ENCODE peak calls at places on chromosomes 5 and 9, in ten cellular contexts. V is neural progenitor cell, J is lower lobe of right lung, X is hepatocyte, Y is tibial artery, S is stomach, Z is sigmoid colon, G is fibroblast of lung, Q is left lung, F is left ventricle myocardium inferior. I is an unnamed sample. For H3K4me1 and H3K9me3, the result is how much of the 10 kb centered on the place peaks cover.

GRCh38 chr5:33690736-33691135 is 201.1 kb downstream of the ADAMTS12 start:
- DNase-seq in Q (no peak), V (no peak), F (no peak), G (peak), J (no peak), Z (no peak), S (no peak), X (no peak), Y (no peak), I (no peak)

GRCh38 chr5:14834584-14835540 is 36.7 kb downstream of the ANKH start:
- DNase-seq in Q (no peak), V (no peak), Y (no peak), Z (no peak), F (no peak), J (no peak), X (no peak), G (no peak), S (no peak), I (no peak)

GRCh38 chr5:170429014-170429413 is 39.8 kb upstream of the KCNMB1 start:
- DNase-seq in Q (no peak), S (no peak), G (peak), J (no peak), Z (no peak), X (no peak), V (peak), Y (peak), F (no peak), I (no peak)

GRCh38 chr5:122954719-122955118 is 81.8 kb downstream of the PPIC start:
- DNase-seq in X (no peak), V (no peak), S (no peak), J (no peak), F (no peak), Z (no peak), Y (no peak), G (no peak), Q (no peak), I (no peak)

GRCh38 chr5:72210913-72211670 is 103.8 kb downstream of the MAP1B start:
- DNase-seq in Q (no peak), S (peak), Z (no peak), Y (no peak), J (no peak), X (peak), V (no peak), F (peak), G (peak), I (peak)

GRCh38 chr9:34454571-34455065 is 3.8 kb downstream of the FAM219A start:
- DNase-seq in X (no peak), J (no peak), Z (no peak), F (peak), S (no peak), Y (no peak), Q (no peak), G (peak), V (no peak), I (no peak)

GRCh38 chr9:15246688-15247087 is 60.3 kb downstream of the TTC39B start:
- DNase-seq in S (no peak), Y (no peak), G (no peak), X (no peak), J (no peak), Z (no peak), F (no peak), Q (no peak), V (no peak), I (no peak)

GRCh38 chr9:134556531-134557068 is 85.0 kb upstream of the COL5A1 start:
- DNase-seq in X (peak), Z (peak), Q (peak), V (no peak), Y (peak), F (no peak), G (peak), J (no peak), S (no peak), I (peak)

GRCh38 chr9:19409406-19410194 is 791 bp downstream of the ACER2 start:
- DNase-seq in X (peak), Z (peak), F (peak), S (no peak), G (peak), Y (peak), Q (peak), J (no peak), V (peak), I (peak)

GRCh38 chr5:132962429-132962928 is 955 bp downstream of the AFF4 start:
- DNase-seq in X (peak), S (no peak), F (no peak), Q (no peak), G (peak), Z (no peak), J (no peak), Y (no peak), V (peak), I (no peak)

GRCh38 chr9:10173561-10173960 is 439.2 kb downstream of the PTPRD start:
- DNase-seq in Y (no peak), S (no peak), V (no peak), G (no peak), Q (no peak), J (no peak), F (no peak), Z (no peak), X (no peak), I (no peak)

GRCh38 chr5:15695171-15695676 is 195.2 kb downstream of the FBXL7 start:
- DNase-seq in V (no peak), S (no peak), F (no peak), Z (no peak), Y (no peak), J (no peak), Q (peak), G (peak), X (peak), I (no peak)

GRCh38 chr9:129895376-129896268 is 60.4 kb downstream of the USP20 start:
- DNase-seq in G (no peak), J (no peak), F (no peak), X (no peak), Z (no peak), Y (no peak), S (no peak), Q (no peak), V (no peak), I (no peak)

GRCh38 chr5:140169410-140169809 is 5.6 kb upstream of the CYSTM1 start:
- DNase-seq in Z (no peak), J (no peak), G (peak), Q (no peak), S (no peak), Y (no peak), F (no peak), X (no peak), V (no peak), I (no peak)

GRCh38 chr5:71587709-71588532 is 781 bp downstream of the MCCC2 start:
- DNase-seq in Q (no peak), Y (no peak), F (no peak), Z (no peak), V (peak), G (peak), S (no peak), X (no peak), J (no peak), I (no peak)

GRCh38 chr9:115997923-115998322 is 155.7 kb upstream of the PAPPA start:
- DNase-seq in Y (no peak), X (no peak), F (no peak), Z (no peak), J (no peak), S (no peak), V (no peak), G (peak), Q (no peak), I (no peak)

GRCh38 chr9:122206118-122207046 is 22.4 kb downstream of the LHX6 start:
- DNase-seq in G (peak), Q (no peak), S (no peak), F (no peak), V (no peak), Y (no peak), X (no peak), Z (no peak), J (no peak), I (peak)

GRCh38 chr5:178234753-178235599 is 2.4 kb upstream of the PHYKPL start:
- DNase-seq in Y (no peak), G (peak), J (peak), X (peak), Z (peak), Q (peak), F (peak), S (peak), V (peak), I (peak)

GRCh38 chr9:96061293-96061987 is 185.9 kb downstream of the ERCC6L2 start:
- DNase-seq in Z (no peak), V (peak), G (peak), S (peak), Q (no peak), J (no peak), X (peak), Y (no peak), F (peak), I (no peak)

GRCh38 chr5:54743997-54744788 is 226.6 kb downstream of the SNX18 start:
- DNase-seq in V (peak), S (peak), F (no peak), Z (no peak), J (peak), Q (peak), G (peak), Y (no peak), X (peak), I (peak)

GRCh38 chr9:122111413-122112085 is 18.4 kb upstream of the TTLL11 start:
- DNase-seq in S (no peak), Q (no peak), Y (no peak), J (no peak), X (no peak), V (no peak), Z (no peak), F (no peak), G (no peak), I (no peak)

GRCh38 chr5:4387295-4387694 is 752.8 kb upstream of the ADAMTS16 start:
- DNase-seq in G (no peak), Z (no peak), F (no peak), V (no peak), S (no peak), X (no peak), J (no peak), Y (no peak), Q (no peak), I (no peak)

GRCh38 chr5:43065384-43066230 is 25.5 kb upstream of the ANXA2R start:
- DNase-seq in F (peak), Z (peak), V (peak), S (peak), Y (peak), G (peak), X (peak), J (peak), Q (peak), I (peak)

GRCh38 chr5:126368239-126368812 is 54.9 kb upstream of the GRAMD2B start:
- DNase-seq in Q (no peak), F (no peak), V (peak), Y (no peak), G (peak), Z (peak), S (no peak), X (no peak), J (no peak), I (no peak)

GRCh38 chr9:95447660-95448420 is 68.9 kb downstream of the PTCH1 start:
- DNase-seq in G (no peak), Q (no peak), F (no peak), Y (no peak), X (no peak), J (no peak), S (no peak), V (peak), Z (no peak), I (no peak)

GRCh38 chr5:109413463-109413862 is 3.7 kb upstream of the PJA2 start:
- DNase-seq in S (peak), Z (peak), J (no peak), Q (no peak), X (peak), V (peak), G (peak), F (no peak), Y (no peak), I (peak)

GRCh38 chr9:18459958-18460584 is 13.9 kb upstream of the ADAMTSL1 start:
- DNase-seq in F (no peak), Y (no peak), Z (no peak), J (no peak), S (no peak), V (no peak), X (no peak), Q (no peak), G (peak), I (no peak)

GRCh38 chr9:119884411-119884810 is 515.2 kb upstream of the BRINP1 start:
- DNase-seq in J (no peak), G (no peak), S (no peak), Q (no peak), Y (no peak), Z (no peak), F (no peak), X (no peak), V (no peak), I (no peak)

GRCh38 chr5:175230299-175230698 is 213.7 kb downstream of the DRD1 start:
- DNase-seq in V (no peak), Q (no peak), X (no peak), Y (no peak), J (no peak), S (no peak), F (no peak), Z (no peak), G (no peak), I (no peak)

GRCh38 chr5:113510836-113511451 is 2.5 kb upstream of the YTHDC2 start:
- DNase-seq in S (no peak), Z (no peak), Q (no peak), F (no peak), Y (no peak), G (peak), X (peak), J (no peak), V (peak), I (no peak)

GRCh38 chr9:38125889-38126288 is 56.9 kb upstream of the SHB start:
- DNase-seq in Q (no peak), V (no peak), S (no peak), J (no peak), X (no peak), G (no peak), Z (no peak), F (no peak), Y (no peak), I (no peak)

GRCh38 chr5:134312796-134313195 is 54.2 kb downstream of the CDKL3 start:
- DNase-seq in S (no peak), X (no peak), Y (no peak), F (no peak), J (no peak), Q (no peak), G (no peak), V (no peak), Z (no peak), I (no peak)

GRCh38 chr5:66238435-66238834 is 94.3 kb downstream of the SREK1 start:
- DNase-seq in Y (no peak), Q (no peak), G (no peak), Z (no peak), S (no peak), F (no peak), X (no peak), J (no peak), V (no peak), I (no peak)

GRCh38 chr5:108749130-108749861 is 1.6 kb downstream of the FER start:
- DNase-seq in Z (peak), G (no peak), X (peak), Q (no peak), F (no peak), Y (no peak), J (no peak), S (no peak), V (no peak), I (no peak)

GRCh38 chr9:127810378-127811187 is 7.9 kb downstream of the FPGS start:
- DNase-seq in J (no peak), X (no peak), Y (no peak), F (no peak), S (no peak), Q (no peak), V (no peak), G (no peak), Z (no peak), I (no peak)

GRCh38 chr9:127555830-127556820 is 56.0 kb upstream of the STXBP1 start:
- DNase-seq in Q (peak), V (no peak), F (peak), S (peak), G (peak), Z (peak), Y (peak), J (peak), X (peak), I (peak)

DNA sequence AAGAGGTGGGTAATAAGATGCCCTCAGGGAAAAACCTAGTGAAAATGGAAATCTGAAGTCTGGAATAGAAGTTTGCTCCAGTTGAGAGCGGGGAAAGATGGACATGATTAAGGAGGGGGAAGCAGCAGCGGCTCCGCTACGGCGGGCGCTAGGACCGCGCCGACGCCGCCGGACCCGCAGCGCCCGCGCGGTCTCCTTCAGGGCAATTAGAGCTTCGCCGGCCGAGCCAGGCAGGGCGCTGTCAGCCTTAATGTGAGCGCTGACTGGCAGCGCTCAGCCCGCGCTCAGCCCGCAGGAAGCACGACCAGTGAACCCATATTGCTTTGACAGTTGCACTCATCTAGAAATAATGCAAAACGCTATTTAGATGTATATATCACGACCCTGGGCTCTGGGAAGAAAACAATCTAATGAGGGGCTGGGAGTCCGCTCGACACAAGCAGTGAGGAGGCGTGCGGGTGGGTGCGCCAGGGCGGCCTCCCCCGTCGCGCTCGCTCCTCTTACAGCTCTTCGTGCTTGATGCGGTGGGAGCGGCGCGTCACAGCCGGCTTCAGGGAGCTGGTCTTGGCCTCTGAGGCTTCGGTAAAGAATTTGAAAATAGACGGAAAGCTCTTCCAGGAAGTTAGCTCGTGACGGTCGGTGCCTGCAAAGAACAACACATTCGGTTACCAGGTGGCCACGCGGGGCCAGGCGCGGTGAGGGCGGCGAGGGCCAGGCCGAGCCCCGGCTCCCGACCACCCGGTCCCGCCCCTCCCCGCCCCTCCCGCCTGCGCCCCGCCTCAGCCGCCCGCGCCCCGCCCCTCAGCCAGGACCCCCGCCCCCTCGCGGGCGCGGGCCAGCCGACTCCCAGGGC is 37.7 kb downstream of the NR2F1 start:
- DNase-seq in Z (peak), X (peak), Y (peak), S (peak), Q (peak), J (peak), V (peak), G (peak), F (peak), I (peak)
- TF ChIP-seq CTCF in Z (no peak), X (peak), Y (no peak), S (no peak), Q (no peak), J (no peak), V (peak), G (no peak), F (peak), I (peak)

GRCh38 chr5:158753354-158753753 is 346.4 kb downstream of the EBF1 start:
- DNase-seq in Q (no peak), Z (no peak), X (no peak), Y (no peak), G (no peak), V (no peak), J (no peak), S (no peak), F (no peak), I (no peak)
- H3K4me1 ChIP-seq in Q (under half), Z (under half), X (under half), Y (half or more), G (under half), V (under half), J (under half), S (under half), F (under half), I (under half)

GRCh38 chr5:143570989-143571388 is 167.5 kb upstream of the NR3C1 start:
- DNase-seq in Z (no peak), J (no peak), V (no peak), G (no peak), F (no peak), Q (no peak), X (no peak), S (no peak), Y (no peak), I (no peak)
- H3K9me3 ChIP-seq in Z (under half), J (under half), V (under half), G (under half), F (under half), Q (under half), X (under half), S (under half), Y (under half), I (under half)

DNA sequence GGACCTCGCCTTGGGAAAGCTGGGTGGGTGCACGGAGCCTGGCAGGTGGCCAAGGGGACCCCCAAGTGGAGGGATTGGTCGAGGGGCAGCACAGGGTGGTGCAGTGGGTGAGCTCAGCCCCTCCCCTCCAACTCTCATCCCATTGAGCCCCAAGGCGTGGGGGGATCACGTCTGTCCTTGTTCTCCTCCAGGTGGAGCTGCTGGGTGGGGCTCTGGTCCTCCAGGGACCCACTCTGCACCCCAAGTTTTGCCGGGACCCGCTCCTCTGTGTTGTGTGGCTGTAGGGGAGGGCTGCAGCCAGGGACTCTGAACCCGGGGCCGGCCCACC is 3.6 kb upstream of the FUT7 start:
- DNase-seq in Z (no peak), G (no peak), J (no peak), V (no peak), X (no peak), Y (no peak), S (no peak), Q (no peak), F (no peak), I (no peak)
- TF ChIP-seq CTCF in Z (peak), G (no peak), J (peak), V (no peak), X (no peak), Y (no peak), S (no peak), Q (no peak), F (no peak), I (no peak)

GRCh38 chr5:107607196-107607595 is 63.5 kb downstream of the EFNA5 start:
- DNase-seq in F (no peak), X (no peak), Z (no peak), Y (no peak), S (no peak), J (no peak), G (no peak), Q (no peak), V (no peak), I (no peak)

GRCh38 chr5:107605596-107606125 is 65.1 kb downstream of the EFNA5 start:
- DNase-seq in S (no peak), J (no peak), X (no peak), F (no peak), Q (no peak), Z (no peak), Y (no peak), V (no peak), G (no peak), I (no peak)

GRCh38 chr5:107615173-107615856 is 55.4 kb downstream of the EFNA5 start:
- DNase-seq in Q (no peak), V (no peak), Y (no peak), Z (no peak), S (no peak), G (no peak), X (no peak), J (no peak), F (no peak), I (no peak)

GRCh38 chr5:107607656-107608368 is 62.9 kb downstream of the EFNA5 start:
- DNase-seq in J (no peak), V (peak), S (no peak), Y (no peak), Z (no peak), G (no peak), Q (no peak), X (peak), F (no peak), I (no peak)

DNA sequence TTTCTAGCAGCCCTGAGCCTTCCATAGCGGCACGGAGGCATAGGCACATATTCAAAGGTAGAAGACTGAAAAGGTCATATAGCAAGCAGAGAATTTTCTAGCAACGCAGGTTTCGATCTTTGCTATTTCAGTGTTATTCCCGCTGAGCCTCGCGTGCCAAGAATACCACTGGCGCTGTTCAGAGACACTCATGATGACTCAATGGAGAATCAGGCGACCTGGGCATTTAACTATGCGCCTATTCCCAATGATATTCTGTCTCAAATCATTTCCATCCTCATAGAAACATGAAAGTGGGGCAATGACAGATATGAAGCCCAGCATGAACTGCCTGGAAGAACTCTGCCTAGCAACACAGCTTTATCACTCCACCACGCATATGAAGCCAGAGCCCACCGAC is 59.9 kb downstream of the EFNA5 start:
- DNase-seq in S (no peak), Y (no peak), Q (no peak), F (no peak), Z (no peak), J (no peak), G (no peak), X (no peak), V (no peak), I (no peak)
- H3K4me1 ChIP-seq in S (under half), Y (under half), Q (under half), F (under half), Z (under half), J (under half), G (under half), X (under half), V (half or more), I (under half)

DNA sequence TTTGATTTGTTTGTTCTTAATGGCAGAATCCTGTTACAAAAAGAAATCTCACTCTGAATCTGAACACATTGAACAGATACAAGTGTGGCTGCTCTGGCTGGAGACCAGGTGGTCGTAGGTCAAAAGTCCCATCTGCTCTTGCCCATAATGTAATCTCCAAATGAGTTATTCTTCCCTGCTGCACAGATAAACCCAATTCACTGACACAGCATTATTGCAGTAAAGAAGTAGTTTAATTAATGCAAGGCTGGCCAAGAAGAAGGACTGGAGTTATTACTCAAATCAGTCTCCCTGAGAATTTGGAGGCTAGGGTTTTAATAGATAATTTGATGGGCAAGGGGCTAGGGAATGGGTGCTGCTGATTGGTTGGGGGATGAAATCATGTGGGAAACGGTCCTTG is 52.6 kb downstream of the PUM3 start:
- DNase-seq in S (no peak), G (no peak), V (no peak), Q (no peak), X (no peak), Z (no peak), Y (no peak), F (no peak), J (no peak), I (no peak)
- H3K9me3 ChIP-seq in S (under half), G (under half), V (under half), Q (under half), X (under half), Z (under half), Y (under half), F (under half), J (under half), I (under half)